ENCODE peak calls at places on chromosomes 1 and 21, in six cellular contexts. F is bronchial epithelial cell, K is pancreas, N is Right ventricle myocardium superior, W is endothelial cell, M is left ventricle myocardium superior. S is an unnamed sample.

GRCh38 chr1:210222288-210223006 is 10.1 kb upstream of the SERTAD4 start:
- DNase-seq in F (peak), K (no peak), N (no peak), W (no peak), M (no peak), S (no peak)

GRCh38 chr1:223129229-223129851 is 13.7 kb downstream of the TLR5 start:
- DNase-seq in F (no peak), K (peak), N (peak), W (peak), M (peak), S (peak)

GRCh38 chr1:187445066-187445465 is 616.3 kb downstream of the PLA2G4A start:
- DNase-seq in F (no peak), K (no peak), N (no peak), W (no peak), M (no peak), S (no peak)

GRCh38 chr1:3919706-3920105 is 19.6 kb upstream of the C1orf174 start:
- DNase-seq in F (no peak), K (no peak), N (peak), W (no peak), M (no peak), S (no peak)

GRCh38 chr1:59354754-59355337 is 58.0 kb downstream of the FGGY start:
- DNase-seq in F (no peak), K (no peak), N (no peak), W (no peak), M (peak), S (no peak)

GRCh38 chr1:31570228-31570627 is 6.1 kb upstream of the TINAGL1 start:
- DNase-seq in F (no peak), K (no peak), N (no peak), W (no peak), M (no peak), S (no peak)

GRCh38 chr1:220881918-220882891 is 3.0 kb downstream of the HLX start:
- DNase-seq in F (no peak), K (no peak), N (peak), W (peak), M (peak), S (no peak)

GRCh38 chr1:218983433-218983832 is 190.2 kb upstream of the LYPLAL1 start:
- DNase-seq in F (no peak), K (no peak), N (no peak), W (no peak), M (no peak), S (no peak)

GRCh38 chr1:240462766-240463410 is 149.1 kb downstream of the GREM2 start:
- DNase-seq in F (peak), K (no peak), N (no peak), W (no peak), M (no peak), S (no peak)

GRCh38 chr1:189605236-189605635 is 872.4 kb downstream of the BRINP3 start:
- DNase-seq in F (peak), K (no peak), N (no peak), W (no peak), M (no peak), S (no peak)

GRCh38 chr1:224053456-224053855 is 60.5 kb upstream of the FBXO28 start:
- DNase-seq in F (no peak), K (no peak), N (no peak), W (no peak), M (no peak), S (no peak)

GRCh38 chr1:206685749-206686485 is 1.2 kb downstream of the MAPKAPK2 start:
- DNase-seq in F (peak), K (peak), N (peak), W (peak), M (peak), S (peak)

GRCh38 chr1:246153796-246154212 is 353.3 kb downstream of the SMYD3 start:
- DNase-seq in F (no peak), K (no peak), N (no peak), W (no peak), M (no peak), S (no peak)

GRCh38 chr21:44024895-44025353 is 12.8 kb downstream of the TRAPPC10 start:
- DNase-seq in F (peak), K (no peak), N (peak), W (peak), M (peak), S (no peak)

GRCh38 chr1:145985129-145985501 is 11.3 kb downstream of the TXNIP start:
- DNase-seq in F (peak), K (no peak), N (no peak), W (no peak), M (peak), S (no peak)

GRCh38 chr1:143691971-143692529 is 279.7 kb downstream of the FAM72C start:
- DNase-seq in F (no peak), K (no peak), N (no peak), W (no peak), M (no peak), S (no peak)

GRCh38 chr1:112991721-112992120 is 35.7 kb upstream of the SLC16A1 start:
- DNase-seq in F (peak), K (no peak), N (no peak), W (no peak), M (no peak), S (no peak)

GRCh38 chr1:186093437-186093836 is 281.6 kb downstream of the TPR start:
- DNase-seq in F (no peak), K (no peak), N (no peak), W (no peak), M (no peak), S (no peak)

GRCh38 chr1:205061227-205061626 is 18.2 kb downstream of the CNTN2 start:
- DNase-seq in F (no peak), K (no peak), N (no peak), W (no peak), M (peak), S (no peak)

GRCh38 chr1:1215266-1215676 is 1.3 kb upstream of the TNFRSF4 start:
- DNase-seq in F (no peak), K (peak), N (no peak), W (no peak), M (no peak), S (no peak)

GRCh38 chr1:18304151-18304869 is 176.4 kb upstream of the KLHDC7A start:
- DNase-seq in F (no peak), K (no peak), N (no peak), W (no peak), M (no peak), S (no peak)

GRCh38 chr21:31198575-31198974 is 145.5 kb downstream of the TIAM1 start:
- DNase-seq in F (peak), K (no peak), N (no peak), W (no peak), M (no peak), S (no peak)

GRCh38 chr21:43866233-43866632 is 1.2 kb downstream of the AGPAT3 start:
- DNase-seq in F (peak), K (no peak), N (peak), W (no peak), M (peak), S (no peak)

GRCh38 chr1:43938383-43938782 is 4.8 kb downstream of the ARTN start:
- DNase-seq in F (no peak), K (no peak), N (no peak), W (no peak), M (no peak), S (no peak)

GRCh38 chr1:159839135-159839849 is 12.6 kb downstream of the SLAMF8 start:
- DNase-seq in F (no peak), K (no peak), N (no peak), W (no peak), M (no peak), S (no peak)

GRCh38 chr1:14238472-14239059 is 359.9 kb upstream of the KAZN start:
- DNase-seq in F (no peak), K (no peak), N (peak), W (no peak), M (peak), S (no peak)